ENCODE peak calls at places on chromosomes 6 and 20, in ten cellular contexts. C, A, Y, O, M, W, U, S, R and I are unnamed samples.

GRCh38 chr20:24235740-24236139 is 233.7 kb upstream of the SYNDIG1 start:
- DNase-seq in C (no peak), A (no peak), Y (no peak), O (no peak), M (no peak), W (no peak), U (no peak), S (no peak), R (no peak), I (no peak)

GRCh38 chr6:107820571-107821261 is 3.4 kb downstream of the SCML4 start:
- DNase-seq in C (no peak), A (no peak), Y (no peak), O (peak), M (no peak), W (no peak), U (no peak), S (no peak), R (no peak), I (no peak)

GRCh38 chr20:50569864-50570836 is 60.0 kb downstream of the PTPN1 start:
- DNase-seq in C (peak), A (peak), Y (peak), O (peak), M (no peak), W (no peak), U (no peak), S (no peak), R (no peak), I (no peak)

GRCh38 chr6:29763491-29764289 is 40.5 kb downstream of the HLA-F start:
- DNase-seq in C (peak), A (no peak), Y (no peak), O (peak), M (no peak), W (no peak), U (no peak), S (peak), R (no peak), I (no peak)

GRCh38 chr6:36671687-36672375 is 6.7 kb upstream of the CDKN1A start:
- DNase-seq in C (no peak), A (no peak), Y (no peak), O (no peak), M (no peak), W (no peak), U (no peak), S (no peak), R (no peak), I (no peak)

GRCh38 chr20:39523405-39523804 is 561.3 kb downstream of the DHX35 start:
- DNase-seq in C (no peak), A (no peak), Y (no peak), O (no peak), M (no peak), W (no peak), U (no peak), S (no peak), R (no peak), I (no peak)

GRCh38 chr6:167589615-167589940 is 237.1 kb upstream of the AFDN start:
- DNase-seq in C (no peak), A (no peak), Y (no peak), O (no peak), M (no peak), W (no peak), U (no peak), S (no peak), R (no peak), I (no peak)

GRCh38 chr6:7561153-7561964 is 19.9 kb downstream of the DSP start:
- DNase-seq in C (peak), A (no peak), Y (no peak), O (peak), M (no peak), W (peak), U (no peak), S (peak), R (no peak), I (no peak)

GRCh38 chr6:41638002-41638800 is at the start of gene MDFI:
- DNase-seq in C (no peak), A (no peak), Y (no peak), O (peak), M (no peak), W (no peak), U (no peak), S (no peak), R (peak), I (no peak)

GRCh38 chr6:71028236-71028876 is 71.5 kb upstream of the B3GAT2 start:
- DNase-seq in C (no peak), A (no peak), Y (no peak), O (no peak), M (no peak), W (no peak), U (no peak), S (no peak), R (no peak), I (no peak)

GRCh38 chr20:3250091-3250504 is 11.1 kb upstream of the SLC4A11 start:
- DNase-seq in C (peak), A (no peak), Y (no peak), O (no peak), M (no peak), W (no peak), U (no peak), S (no peak), R (peak), I (peak)

GRCh38 chr20:35010405-35011192 is 54.9 kb downstream of the MYH7B start:
- DNase-seq in C (no peak), A (peak), Y (no peak), O (no peak), M (peak), W (no peak), U (peak), S (no peak), R (no peak), I (no peak)

GRCh38 chr6:2990179-2990931 is 9.3 kb upstream of the NQO2 start:
- DNase-seq in C (peak), A (no peak), Y (no peak), O (peak), M (no peak), W (peak), U (no peak), S (no peak), R (no peak), I (no peak)

GRCh38 chr6:76697585-76697984 is 625.1 kb upstream of the IMPG1 start:
- DNase-seq in C (peak), A (no peak), Y (no peak), O (peak), M (no peak), W (no peak), U (no peak), S (peak), R (no peak), I (no peak)

GRCh38 chr6:116476021-116476678 is 15.0 kb downstream of the CALHM6 start:
- DNase-seq in C (no peak), A (no peak), Y (peak), O (no peak), M (no peak), W (peak), U (no peak), S (no peak), R (no peak), I (no peak)

GRCh38 chr6:136533487-136533886 is 16.7 kb downstream of the MAP7 start:
- DNase-seq in C (no peak), A (no peak), Y (no peak), O (no peak), M (no peak), W (no peak), U (no peak), S (no peak), R (no peak), I (no peak)

GRCh38 chr6:151963001-151963400 is 155.5 kb downstream of the ESR1 start:
- DNase-seq in C (no peak), A (no peak), Y (no peak), O (no peak), M (no peak), W (no peak), U (no peak), S (no peak), R (no peak), I (no peak)

GRCh38 chr6:23106951-23107350 is 537.6 kb downstream of the HDGFL1 start:
- DNase-seq in C (peak), A (no peak), Y (no peak), O (peak), M (no peak), W (no peak), U (no peak), S (no peak), R (no peak), I (no peak)

GRCh38 chr6:44177691-44178423 is 19.2 kb downstream of the CAPN11 start:
- DNase-seq in C (no peak), A (no peak), Y (no peak), O (peak), M (peak), W (peak), U (no peak), S (peak), R (no peak), I (no peak)

GRCh38 chr20:44590980-44591778 is 8.8 kb downstream of the PKIG start:
- DNase-seq in C (no peak), A (peak), Y (no peak), O (no peak), M (no peak), W (no peak), U (no peak), S (no peak), R (no peak), I (no peak)

GRCh38 chr6:96391776-96392175 is 129.8 kb upstream of the UFL1 start:
- DNase-seq in C (peak), A (no peak), Y (no peak), O (no peak), M (no peak), W (peak), U (no peak), S (no peak), R (peak), I (peak)

GRCh38 chr20:4626228-4626627 is 95.5 kb upstream of the PRND start:
- DNase-seq in C (no peak), A (no peak), Y (no peak), O (no peak), M (no peak), W (no peak), U (no peak), S (no peak), R (no peak), I (no peak)

GRCh38 chr20:43388267-43389081 is 69.2 kb upstream of the SRSF6 start:
- DNase-seq in C (no peak), A (no peak), Y (no peak), O (peak), M (peak), W (no peak), U (no peak), S (no peak), R (no peak), I (no peak)

GRCh38 chr20:32569380-32570305 is 15.5 kb downstream of the NOL4L start:
- DNase-seq in C (no peak), A (no peak), Y (no peak), O (no peak), M (no peak), W (no peak), U (no peak), S (no peak), R (no peak), I (no peak)

GRCh38 chr20:59300341-59301081 is at the start of gene EDN3:
- DNase-seq in C (no peak), A (no peak), Y (no peak), O (no peak), M (no peak), W (peak), U (no peak), S (no peak), R (peak), I (no peak)

GRCh38 chr6:90284236-90284744 is 12.4 kb downstream of the BACH2 start:
- DNase-seq in C (peak), A (no peak), Y (no peak), O (peak), M (peak), W (no peak), U (no peak), S (peak), R (peak), I (no peak)

GRCh38 chr6:44034391-44034861 is 92.8 kb downstream of the MRPL14 start:
- DNase-seq in C (peak), A (peak), Y (no peak), O (no peak), M (no peak), W (no peak), U (no peak), S (no peak), R (no peak), I (no peak)

GRCh38 chr20:14568701-14569100 is 231.3 kb upstream of the FLRT3 start:
- DNase-seq in C (no peak), A (no peak), Y (no peak), O (no peak), M (no peak), W (no peak), U (no peak), S (no peak), R (no peak), I (no peak)

GRCh38 chr6:117906905-117907599 is at the start of gene SLC35F1:
- DNase-seq in C (no peak), A (no peak), Y (peak), O (peak), M (no peak), W (no peak), U (no peak), S (peak), R (peak), I (peak)

GRCh38 chr20:561437-562231 is 18.0 kb upstream of the CSNK2A1 start:
- DNase-seq in C (peak), A (no peak), Y (peak), O (peak), M (peak), W (peak), U (no peak), S (peak), R (peak), I (peak)

GRCh38 chr20:34377072-34377847 is 14.2 kb downstream of the ITCH start:
- DNase-seq in C (no peak), A (peak), Y (peak), O (no peak), M (no peak), W (no peak), U (no peak), S (no peak), R (no peak), I (no peak)

GRCh38 chr6:25307805-25308494 is 28.8 kb downstream of the CARMIL1 start:
- DNase-seq in C (no peak), A (no peak), Y (no peak), O (no peak), M (no peak), W (no peak), U (no peak), S (no peak), R (no peak), I (no peak)

GRCh38 chr6:120122401-120122800 is 772.8 kb upstream of the MAN1A1 start:
- DNase-seq in C (peak), A (no peak), Y (no peak), O (no peak), M (no peak), W (no peak), U (no peak), S (no peak), R (no peak), I (no peak)

GRCh38 chr6:137390264-137390787 is 103.9 kb downstream of the OLIG3 start:
- DNase-seq in C (no peak), A (no peak), Y (no peak), O (no peak), M (no peak), W (no peak), U (no peak), S (no peak), R (no peak), I (no peak)

GRCh38 chr6:136669299-136669699 is 119.1 kb upstream of the MAP7 start:
- DNase-seq in C (peak), A (no peak), Y (no peak), O (peak), M (no peak), W (no peak), U (no peak), S (peak), R (no peak), I (no peak)

GRCh38 chr6:100701728-100702127 is 179.4 kb downstream of the ASCC3 start:
- DNase-seq in C (no peak), A (no peak), Y (no peak), O (no peak), M (no peak), W (no peak), U (no peak), S (no peak), R (no peak), I (no peak)

GRCh38 chr6:25395731-25396130 is 116.6 kb downstream of the CARMIL1 start:
- DNase-seq in C (no peak), A (no peak), Y (no peak), O (no peak), M (no peak), W (no peak), U (no peak), S (no peak), R (no peak), I (no peak)

GRCh38 chr6:41970436-41970846 is 28.8 kb upstream of the CCND3 start:
- DNase-seq in C (no peak), A (no peak), Y (no peak), O (peak), M (peak), W (no peak), U (no peak), S (peak), R (no peak), I (no peak)

GRCh38 chr20:63979549-63980316 is at the start of gene SAMD10:
- DNase-seq in C (peak), A (peak), Y (peak), O (peak), M (no peak), W (peak), U (no peak), S (no peak), R (peak), I (peak)
- TF ChIP-seq CTCF in C (no peak), A (no peak), Y (no peak), O (no peak), M (peak), W (peak), U (no peak), S (no peak), R (no peak), I (peak)

DNA sequence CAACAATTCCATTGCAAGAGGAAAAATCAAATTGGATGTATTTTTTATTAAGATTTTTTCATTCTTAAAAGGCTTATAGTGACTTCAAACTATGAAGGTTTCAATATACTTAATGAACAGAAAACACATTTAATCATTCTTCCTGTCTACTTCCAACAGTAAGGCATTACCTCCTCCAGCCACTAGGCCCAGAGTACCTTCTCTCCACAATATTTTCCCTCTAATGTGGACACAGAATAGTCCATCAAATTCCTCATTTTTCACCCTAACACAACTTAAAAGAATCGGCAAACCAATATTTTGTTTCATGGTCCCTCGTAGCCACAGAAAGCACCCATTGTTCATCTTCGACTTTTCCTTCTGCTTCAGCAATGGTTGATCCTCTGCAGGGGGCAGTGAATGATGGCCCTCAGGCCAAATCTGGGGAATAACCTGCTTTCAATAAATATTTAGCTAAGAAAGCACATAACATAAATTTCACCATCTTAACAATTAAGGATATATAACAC is 335.4 kb upstream of the ID4 start:
- DNase-seq in C (no peak), A (no peak), Y (no peak), O (no peak), M (no peak), W (no peak), U (no peak), S (no peak), R (no peak), I (no peak)
- TF ChIP-seq CTCF in C (peak), A (no peak), Y (no peak), O (no peak), M (no peak), W (no peak), U (no peak), S (no peak), R (no peak), I (peak)

DNA sequence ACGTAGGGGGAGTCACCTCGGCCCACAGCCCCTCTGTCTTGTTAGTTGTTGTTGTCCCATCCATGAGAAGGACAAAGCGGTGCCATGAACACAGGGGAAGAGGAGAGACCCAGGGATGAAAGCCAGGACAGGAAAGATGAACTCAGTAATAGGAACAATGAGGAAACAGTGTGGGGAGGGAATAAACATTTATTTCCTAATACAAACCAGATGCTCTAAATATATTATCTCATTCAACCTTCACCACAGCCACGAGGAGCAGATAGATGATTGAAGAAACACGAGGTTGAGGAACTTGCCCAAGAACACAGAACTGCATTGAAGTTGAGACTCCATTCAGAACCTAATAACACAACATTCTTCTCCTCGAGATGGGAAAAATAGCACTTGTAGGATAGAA is 53.1 kb upstream of the AIG1 start:
- DNase-seq in C (no peak), A (no peak), Y (no peak), O (peak), M (peak), W (no peak), U (no peak), S (no peak), R (no peak), I (no peak)
- TF ChIP-seq CTCF in C (no peak), A (no peak), Y (no peak), O (no peak), M (no peak), W (no peak), U (no peak), S (no peak), R (no peak), I (no peak)

GRCh38 chr20:42043921-42044320 is 425.7 kb upstream of the CHD6 start:
- DNase-seq in C (no peak), A (no peak), Y (no peak), O (no peak), M (no peak), W (no peak), U (no peak), S (no peak), R (no peak), I (no peak)
- TF ChIP-seq CTCF in C (no peak), A (no peak), Y (no peak), O (no peak), M (no peak), W (no peak), U (no peak), S (no peak), R (no peak), I (no peak)

GRCh38 chr6:15254074-15254975 is 8.5 kb downstream of the JARID2 start:
- DNase-seq in C (peak), A (no peak), Y (peak), O (peak), M (no peak), W (no peak), U (no peak), S (no peak), R (no peak), I (no peak)
- TF ChIP-seq CTCF in C (peak), A (peak), Y (peak), O (no peak), M (no peak), W (no peak), U (no peak), S (no peak), R (no peak), I (no peak)

GRCh38 chr20:57619053-57619831 is 984 bp downstream of the ZBP1 start:
- DNase-seq in C (no peak), A (peak), Y (peak), O (no peak), M (no peak), W (peak), U (peak), S (no peak), R (no peak), I (no peak)

GRCh38 chr20:57622201-57622570 is 2.0 kb upstream of the ZBP1 start:
- DNase-seq in C (no peak), A (peak), Y (no peak), O (no peak), M (no peak), W (no peak), U (peak), S (no peak), R (no peak), I (no peak)

GRCh38 chr20:57620274-57620990 is at the start of gene ZBP1:
- DNase-seq in C (no peak), A (peak), Y (peak), O (no peak), M (no peak), W (peak), U (peak), S (no peak), R (no peak), I (no peak)

GRCh38 chr20:57621426-57622200 is 1.4 kb upstream of the ZBP1 start:
- DNase-seq in C (peak), A (peak), Y (no peak), O (no peak), M (no peak), W (no peak), U (peak), S (peak), R (no peak), I (no peak)

GRCh38 chr20:57620999-57621398 is 773 bp upstream of the ZBP1 start:
- DNase-seq in C (no peak), A (peak), Y (no peak), O (no peak), M (no peak), W (peak), U (no peak), S (no peak), R (no peak), I (no peak)
- TF ChIP-seq CTCF in C (no peak), A (no peak), Y (no peak), O (no peak), M (no peak), W (no peak), U (no peak), S (no peak), R (no peak), I (no peak)

DNA sequence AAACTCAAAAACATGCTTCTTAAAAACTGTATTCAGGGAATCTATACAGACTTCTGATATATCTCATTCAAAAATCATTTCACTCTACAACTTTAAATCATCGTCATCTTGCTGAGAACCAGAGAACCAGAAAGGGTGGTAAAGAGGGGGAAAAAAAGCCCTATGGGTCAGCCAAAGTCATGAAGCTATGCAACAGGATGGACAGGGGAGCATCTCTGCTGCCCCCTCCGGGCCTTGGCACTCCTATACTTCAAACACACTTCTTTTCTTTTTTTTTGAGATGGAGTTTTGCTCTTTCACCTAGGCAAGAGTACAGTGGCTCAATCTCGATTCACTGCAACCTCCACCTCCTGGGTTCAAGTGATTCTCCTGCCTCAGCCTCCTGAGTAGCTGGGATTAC is 73.5 kb upstream of the NFATC2 start:
- DNase-seq in C (peak), A (no peak), Y (no peak), O (no peak), M (no peak), W (no peak), U (no peak), S (no peak), R (no peak), I (no peak)
- TF ChIP-seq CTCF in C (peak), A (peak), Y (no peak), O (no peak), M (no peak), W (no peak), U (no peak), S (no peak), R (no peak), I (no peak)

GRCh38 chr6:28580484-28580883 is 54.8 kb downstream of the GPX5 start:
- DNase-seq in C (peak), A (no peak), Y (no peak), O (no peak), M (no peak), W (no peak), U (no peak), S (no peak), R (no peak), I (no peak)
- TF ChIP-seq CTCF in C (peak), A (peak), Y (peak), O (peak), M (no peak), W (no peak), U (no peak), S (no peak), R (no peak), I (no peak)